ENCODE peak calls at places on chromosomes 12 and 14, in five cellular contexts. One of them, this sample, is unnamed.

GRCh38 chr12:2166696-2167095 is 113.9 kb downstream of the CACNA1C start:
- DNase-seq in GM12878: no peak
- DNase-seq in K562: no peak
- DNase-seq in HepG2: no peak
- DNase-seq in SK-N-SH: no peak
- DNase-seq in this sample: no peak

GRCh38 chr12:1246637-1247036 is 255.6 kb downstream of the ERC1 start:
- DNase-seq in GM12878: no peak
- DNase-seq in K562: no peak
- DNase-seq in HepG2: no peak
- DNase-seq in SK-N-SH: no peak
- DNase-seq in this sample: no peak

GRCh38 chr14:97057238-97057637 is 260.1 kb downstream of the VRK1 start:
- DNase-seq in GM12878: no peak
- DNase-seq in K562: no peak
- DNase-seq in HepG2: no peak
- DNase-seq in SK-N-SH: no peak
- DNase-seq in this sample: no peak

GRCh38 chr14:39266589-39266870 is 32.8 kb downstream of the MIA2 start:
- DNase-seq in GM12878: no peak
- DNase-seq in K562: peak
- DNase-seq in HepG2: peak
- DNase-seq in SK-N-SH: no peak
- DNase-seq in this sample: no peak

GRCh38 chr12:64876388-64877071 is 52.1 kb downstream of the TBC1D30 start:
- DNase-seq in GM12878: no peak
- DNase-seq in K562: no peak
- DNase-seq in HepG2: no peak
- DNase-seq in SK-N-SH: no peak
- DNase-seq in this sample: no peak

GRCh38 chr14:30569216-30569902 is 10.4 kb downstream of the G2E3 start:
- DNase-seq in GM12878: no peak
- DNase-seq in K562: no peak
- DNase-seq in HepG2: peak
- DNase-seq in SK-N-SH: no peak
- DNase-seq in this sample: no peak

GRCh38 chr12:114827460-114827859 is 143.5 kb upstream of the TBX3 start:
- DNase-seq in GM12878: no peak
- DNase-seq in K562: no peak
- DNase-seq in HepG2: no peak
- DNase-seq in SK-N-SH: no peak
- DNase-seq in this sample: no peak

GRCh38 chr14:100453930-100454329 is 130.8 kb downstream of the SLC25A47 start:
- DNase-seq in GM12878: no peak
- DNase-seq in K562: no peak
- DNase-seq in HepG2: no peak
- DNase-seq in SK-N-SH: no peak
- DNase-seq in this sample: no peak

GRCh38 chr14:96094656-96095055 is 55.5 kb downstream of the C14orf132 start:
- DNase-seq in GM12878: no peak
- DNase-seq in K562: no peak
- DNase-seq in HepG2: no peak
- DNase-seq in SK-N-SH: no peak
- DNase-seq in this sample: no peak

GRCh38 chr14:38137005-38137404 is 70.7 kb upstream of the SSTR1 start:
- DNase-seq in GM12878: no peak
- DNase-seq in K562: no peak
- DNase-seq in HepG2: no peak
- DNase-seq in SK-N-SH: no peak
- DNase-seq in this sample: no peak

GRCh38 chr12:13431041-13431440 is 234.5 kb downstream of the EMP1 start:
- DNase-seq in GM12878: no peak
- DNase-seq in K562: no peak
- DNase-seq in HepG2: no peak
- DNase-seq in SK-N-SH: no peak
- DNase-seq in this sample: no peak

GRCh38 chr12:114306646-114307045 is 99.3 kb downstream of the TBX5 start:
- DNase-seq in GM12878: no peak
- DNase-seq in K562: no peak
- DNase-seq in HepG2: no peak
- DNase-seq in SK-N-SH: no peak
- DNase-seq in this sample: no peak

GRCh38 chr12:101051901-101052550 is 158.0 kb downstream of the SLC5A8 start:
- DNase-seq in GM12878: no peak
- DNase-seq in K562: no peak
- DNase-seq in HepG2: peak
- DNase-seq in SK-N-SH: peak
- DNase-seq in this sample: peak

GRCh38 chr12:125140918-125141573 is 75.8 kb downstream of the AACS start:
- DNase-seq in GM12878: no peak
- DNase-seq in K562: no peak
- DNase-seq in HepG2: no peak
- DNase-seq in SK-N-SH: no peak
- DNase-seq in this sample: no peak

GRCh38 chr14:20934148-20934762 is 21.0 kb upstream of the RNASE2 start:
- DNase-seq in GM12878: no peak
- DNase-seq in K562: peak
- DNase-seq in HepG2: no peak
- DNase-seq in SK-N-SH: peak
- DNase-seq in this sample: peak

GRCh38 chr12:89166525-89166934 is 185.8 kb downstream of the DUSP6 start:
- DNase-seq in GM12878: peak
- DNase-seq in K562: no peak
- DNase-seq in HepG2: no peak
- DNase-seq in SK-N-SH: no peak
- DNase-seq in this sample: no peak

GRCh38 chr14:64708148-64709004 is 4.2 kb downstream of the PLEKHG3 start:
- DNase-seq in GM12878: no peak
- DNase-seq in K562: no peak
- DNase-seq in HepG2: no peak
- DNase-seq in SK-N-SH: no peak
- DNase-seq in this sample: no peak

GRCh38 chr12:80936642-80937390 is 918 bp downstream of the LIN7A start:
- DNase-seq in GM12878: no peak
- DNase-seq in K562: no peak
- DNase-seq in HepG2: peak
- DNase-seq in SK-N-SH: peak
- DNase-seq in this sample: peak

GRCh38 chr12:25681580-25681979 is 128.5 kb upstream of the LMNTD1 start:
- DNase-seq in GM12878: no peak
- DNase-seq in K562: no peak
- DNase-seq in HepG2: no peak
- DNase-seq in SK-N-SH: no peak
- DNase-seq in this sample: no peak

GRCh38 chr14:55073856-55074255 is 22.4 kb downstream of the MAPK1IP1L start:
- DNase-seq in GM12878: no peak
- DNase-seq in K562: no peak
- DNase-seq in HepG2: no peak
- DNase-seq in SK-N-SH: no peak
- DNase-seq in this sample: no peak

GRCh38 chr12:51891843-51892242 is 3.9 kb downstream of the ANKRD33 start:
- DNase-seq in GM12878: no peak
- DNase-seq in K562: peak
- DNase-seq in HepG2: no peak
- DNase-seq in SK-N-SH: no peak
- DNase-seq in this sample: no peak

GRCh38 chr14:74349757-74350156 is 1.5 kb downstream of the VRTN start:
- DNase-seq in GM12878: no peak
- DNase-seq in K562: no peak
- DNase-seq in HepG2: no peak
- DNase-seq in SK-N-SH: no peak
- DNase-seq in this sample: no peak

GRCh38 chr12:68012712-68013111 is 23.5 kb downstream of the IFNG-AS1 start:
- DNase-seq in GM12878: peak
- DNase-seq in K562: no peak
- DNase-seq in HepG2: no peak
- DNase-seq in SK-N-SH: no peak
- DNase-seq in this sample: no peak

DNA sequence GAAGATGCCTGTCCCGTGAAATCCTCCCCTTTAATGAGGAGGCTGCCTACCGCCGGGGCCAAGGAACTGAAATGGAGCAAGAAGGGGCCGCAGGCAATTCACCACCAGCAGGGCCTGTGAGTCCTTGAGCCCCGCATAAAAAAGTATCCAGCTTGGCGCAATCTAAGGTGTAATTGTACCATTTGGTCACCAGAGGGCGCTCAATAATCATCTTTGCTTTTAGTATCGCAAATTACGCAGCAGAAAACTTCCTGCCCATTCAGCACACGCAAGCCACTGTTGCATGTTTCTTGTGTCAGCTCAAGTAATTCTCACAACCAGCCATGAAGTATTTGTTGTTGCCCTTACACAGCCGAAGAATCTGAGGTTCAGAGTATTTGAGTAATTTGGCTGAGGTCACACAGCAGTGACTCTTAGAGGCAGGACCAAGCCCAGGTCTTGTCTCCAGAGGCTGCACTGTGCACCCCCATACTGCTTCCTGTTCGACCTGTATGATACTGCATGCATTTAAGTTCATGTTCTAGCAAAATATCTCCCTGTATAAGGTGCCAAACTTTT is 54.1 kb upstream of the PPP2R5C start:
- DNase-seq in GM12878: peak
- DNase-seq in K562: no peak
- DNase-seq in HepG2: peak
- DNase-seq in SK-N-SH: peak
- DNase-seq in this sample: peak
- TF ChIP-seq FOXM1 in GM12878: no peak
- TF ChIP-seq FOXM1 in K562: no peak
- TF ChIP-seq FOXM1 in HepG2: no peak
- TF ChIP-seq FOXM1 in SK-N-SH: no peak
- TF ChIP-seq FOXM1 in this sample: no peak

GRCh38 chr14:42023452-42023851 is 416.8 kb downstream of the LRFN5 start:
- DNase-seq in GM12878: no peak
- DNase-seq in K562: no peak
- DNase-seq in HepG2: peak
- DNase-seq in SK-N-SH: no peak
- DNase-seq in this sample: no peak
- TF ChIP-seq FOXM1 in GM12878: no peak
- TF ChIP-seq FOXM1 in K562: no peak
- TF ChIP-seq FOXM1 in HepG2: no peak
- TF ChIP-seq FOXM1 in SK-N-SH: no peak
- TF ChIP-seq FOXM1 in this sample: no peak

DNA sequence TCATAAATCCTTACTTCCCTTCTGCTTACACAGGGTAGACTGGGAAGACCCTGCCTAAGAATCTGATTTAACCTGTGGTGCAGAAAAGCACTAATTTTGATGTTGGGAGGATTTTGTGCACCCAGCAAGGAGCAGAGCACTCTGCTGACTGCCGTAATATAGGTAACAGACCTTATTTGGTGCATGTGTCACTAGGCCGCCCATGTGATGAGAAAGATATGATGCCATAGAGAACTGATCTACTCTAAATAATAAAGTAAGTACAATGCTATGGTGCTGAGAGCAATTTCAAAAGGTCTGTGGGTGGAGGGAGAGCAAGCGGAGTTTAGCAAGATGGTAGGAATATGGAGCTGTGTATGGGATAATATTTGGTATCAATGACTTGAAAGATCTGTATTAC is 1663.6 kb upstream of the SEL1L start:
- DNase-seq in GM12878: no peak
- DNase-seq in K562: no peak
- DNase-seq in HepG2: no peak
- DNase-seq in SK-N-SH: no peak
- DNase-seq in this sample: no peak
- TF ChIP-seq FOXM1 in GM12878: no peak
- TF ChIP-seq FOXM1 in K562: no peak
- TF ChIP-seq FOXM1 in HepG2: no peak
- TF ChIP-seq FOXM1 in SK-N-SH: no peak
- TF ChIP-seq FOXM1 in this sample: no peak

DNA sequence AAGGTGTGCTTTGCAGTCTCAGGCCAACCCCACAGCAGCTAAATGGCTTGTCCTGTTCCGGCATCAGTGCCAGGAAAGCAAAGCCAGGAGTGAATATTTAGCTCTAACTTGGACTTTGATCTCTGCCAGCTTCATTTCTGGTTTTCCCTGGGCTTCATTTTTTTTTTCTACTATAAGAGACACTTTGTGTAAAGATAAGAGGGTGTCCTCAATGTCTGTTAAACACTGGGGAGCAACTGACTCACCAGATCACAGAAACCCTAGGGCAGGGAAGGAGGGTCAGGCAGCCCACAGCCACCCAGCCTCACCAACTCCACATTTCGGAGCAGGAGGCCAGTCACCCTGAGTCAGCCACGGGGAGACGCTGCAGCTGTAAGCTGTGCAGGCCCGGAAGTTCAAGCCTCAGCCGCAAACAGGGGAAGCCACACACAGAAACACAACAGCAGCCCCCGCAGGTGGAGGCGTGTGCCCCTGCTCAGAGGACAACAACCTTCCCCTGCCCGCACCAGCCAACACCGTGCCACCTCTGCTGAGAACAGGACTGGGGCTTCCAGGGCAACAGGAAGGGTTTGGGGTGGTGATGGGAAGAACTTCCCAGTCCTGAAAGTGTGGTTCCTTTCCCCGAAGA is 6.3 kb downstream of the TNFRSF1A start:
- DNase-seq in GM12878: peak
- DNase-seq in K562: peak
- DNase-seq in HepG2: peak
- DNase-seq in SK-N-SH: peak
- DNase-seq in this sample: peak
- TF ChIP-seq FOXM1 in GM12878: no peak
- TF ChIP-seq FOXM1 in K562: no peak
- TF ChIP-seq FOXM1 in HepG2: no peak
- TF ChIP-seq FOXM1 in SK-N-SH: no peak
- TF ChIP-seq FOXM1 in this sample: no peak

GRCh38 chr14:23916446-23916845 is 37.1 kb upstream of the DHRS4 start:
- DNase-seq in GM12878: no peak
- DNase-seq in K562: no peak
- DNase-seq in HepG2: no peak
- DNase-seq in SK-N-SH: no peak
- DNase-seq in this sample: no peak
- TF ChIP-seq FOXM1 in GM12878: no peak
- TF ChIP-seq FOXM1 in K562: no peak
- TF ChIP-seq FOXM1 in HepG2: no peak
- TF ChIP-seq FOXM1 in SK-N-SH: no peak
- TF ChIP-seq FOXM1 in this sample: no peak

GRCh38 chr12:110342157-110342556 is 61.1 kb downstream of the ATP2A2 start:
- DNase-seq in GM12878: no peak
- DNase-seq in K562: no peak
- DNase-seq in HepG2: no peak
- DNase-seq in SK-N-SH: no peak
- DNase-seq in this sample: no peak
- TF ChIP-seq FOXM1 in GM12878: no peak
- TF ChIP-seq FOXM1 in K562: no peak
- TF ChIP-seq FOXM1 in HepG2: no peak
- TF ChIP-seq FOXM1 in SK-N-SH: no peak
- TF ChIP-seq FOXM1 in this sample: no peak